ENCODE peak calls at places on chromosomes 7 and 10, in nine cellular contexts. One of them, this sample, is unnamed.

GRCh38 chr7:131723926-131724325 is 167.5 kb upstream of the PODXL start:
- DNase-seq in T1000: no peak
- DNase-seq in fibroblast of the aortic adventitia: no peak
- DNase-seq in renal cortical epithelial cell: peak
- DNase-seq in activated effector memory CD4-positive, alpha-beta T cell treated with anti-CD3 and anti-CD28 coated beads, Interleukin-2, amount 50 U/mL, for 16 hours: no peak
- DNase-seq in naive thymus-derived CD8-positive, alpha-beta T cell: no peak
- DNase-seq in ureter: no peak
- DNase-seq in stimulated activated CD8-positive, alpha-beta memory T cell treated with anti-CD3 and anti-CD28 coated beads, Interleukin-4, amount 100 ng/mL, for 24 hours: no peak
- DNase-seq in fibroblast of mammary gland: peak
- DNase-seq in this sample: no peak

GRCh38 chr10:92239600-92240288 is 51.1 kb downstream of the CPEB3 start:
- DNase-seq in T1000: peak
- DNase-seq in fibroblast of the aortic adventitia: peak
- DNase-seq in renal cortical epithelial cell: no peak
- DNase-seq in activated effector memory CD4-positive, alpha-beta T cell treated with anti-CD3 and anti-CD28 coated beads, Interleukin-2, amount 50 U/mL, for 16 hours: peak
- DNase-seq in naive thymus-derived CD8-positive, alpha-beta T cell: peak
- DNase-seq in ureter: peak
- DNase-seq in stimulated activated CD8-positive, alpha-beta memory T cell treated with anti-CD3 and anti-CD28 coated beads, Interleukin-4, amount 100 ng/mL, for 24 hours: peak
- DNase-seq in fibroblast of mammary gland: no peak
- DNase-seq in this sample: no peak

GRCh38 chr10:96271017-96271815 is at the start of gene BLNK:
- DNase-seq in T1000: no peak
- DNase-seq in fibroblast of the aortic adventitia: peak
- DNase-seq in renal cortical epithelial cell: peak
- DNase-seq in activated effector memory CD4-positive, alpha-beta T cell treated with anti-CD3 and anti-CD28 coated beads, Interleukin-2, amount 50 U/mL, for 16 hours: no peak
- DNase-seq in naive thymus-derived CD8-positive, alpha-beta T cell: no peak
- DNase-seq in ureter: peak
- DNase-seq in stimulated activated CD8-positive, alpha-beta memory T cell treated with anti-CD3 and anti-CD28 coated beads, Interleukin-4, amount 100 ng/mL, for 24 hours: no peak
- DNase-seq in fibroblast of mammary gland: peak
- DNase-seq in this sample: peak

GRCh38 chr7:494261-494687 is 25.4 kb downstream of the PDGFA start:
- DNase-seq in T1000: no peak
- DNase-seq in fibroblast of the aortic adventitia: no peak
- DNase-seq in renal cortical epithelial cell: no peak
- DNase-seq in activated effector memory CD4-positive, alpha-beta T cell treated with anti-CD3 and anti-CD28 coated beads, Interleukin-2, amount 50 U/mL, for 16 hours: no peak
- DNase-seq in naive thymus-derived CD8-positive, alpha-beta T cell: no peak
- DNase-seq in ureter: no peak
- DNase-seq in stimulated activated CD8-positive, alpha-beta memory T cell treated with anti-CD3 and anti-CD28 coated beads, Interleukin-4, amount 100 ng/mL, for 24 hours: no peak
- DNase-seq in fibroblast of mammary gland: no peak
- DNase-seq in this sample: no peak

GRCh38 chr7:78924581-78924980 is 528.9 kb downstream of the MAGI2 start:
- DNase-seq in T1000: no peak
- DNase-seq in fibroblast of the aortic adventitia: peak
- DNase-seq in renal cortical epithelial cell: peak
- DNase-seq in activated effector memory CD4-positive, alpha-beta T cell treated with anti-CD3 and anti-CD28 coated beads, Interleukin-2, amount 50 U/mL, for 16 hours: no peak
- DNase-seq in naive thymus-derived CD8-positive, alpha-beta T cell: no peak
- DNase-seq in ureter: no peak
- DNase-seq in stimulated activated CD8-positive, alpha-beta memory T cell treated with anti-CD3 and anti-CD28 coated beads, Interleukin-4, amount 100 ng/mL, for 24 hours: no peak
- DNase-seq in fibroblast of mammary gland: peak
- DNase-seq in this sample: peak

GRCh38 chr7:29230871-29231345 is 36.3 kb downstream of the CHN2 start:
- DNase-seq in T1000: no peak
- DNase-seq in fibroblast of the aortic adventitia: no peak
- DNase-seq in renal cortical epithelial cell: no peak
- DNase-seq in activated effector memory CD4-positive, alpha-beta T cell treated with anti-CD3 and anti-CD28 coated beads, Interleukin-2, amount 50 U/mL, for 16 hours: no peak
- DNase-seq in naive thymus-derived CD8-positive, alpha-beta T cell: no peak
- DNase-seq in ureter: no peak
- DNase-seq in stimulated activated CD8-positive, alpha-beta memory T cell treated with anti-CD3 and anti-CD28 coated beads, Interleukin-4, amount 100 ng/mL, for 24 hours: no peak
- DNase-seq in fibroblast of mammary gland: no peak
- DNase-seq in this sample: no peak

GRCh38 chr7:39238209-39238869 is 260.6 kb downstream of the POU6F2 start:
- DNase-seq in T1000: no peak
- DNase-seq in fibroblast of the aortic adventitia: no peak
- DNase-seq in renal cortical epithelial cell: no peak
- DNase-seq in activated effector memory CD4-positive, alpha-beta T cell treated with anti-CD3 and anti-CD28 coated beads, Interleukin-2, amount 50 U/mL, for 16 hours: no peak
- DNase-seq in naive thymus-derived CD8-positive, alpha-beta T cell: no peak
- DNase-seq in ureter: no peak
- DNase-seq in stimulated activated CD8-positive, alpha-beta memory T cell treated with anti-CD3 and anti-CD28 coated beads, Interleukin-4, amount 100 ng/mL, for 24 hours: no peak
- DNase-seq in fibroblast of mammary gland: no peak
- DNase-seq in this sample: no peak

GRCh38 chr10:21336476-21337170 is 188.9 kb downstream of the SKIDA1 start:
- DNase-seq in T1000: peak
- DNase-seq in fibroblast of the aortic adventitia: peak
- DNase-seq in renal cortical epithelial cell: peak
- DNase-seq in activated effector memory CD4-positive, alpha-beta T cell treated with anti-CD3 and anti-CD28 coated beads, Interleukin-2, amount 50 U/mL, for 16 hours: no peak
- DNase-seq in naive thymus-derived CD8-positive, alpha-beta T cell: no peak
- DNase-seq in ureter: peak
- DNase-seq in stimulated activated CD8-positive, alpha-beta memory T cell treated with anti-CD3 and anti-CD28 coated beads, Interleukin-4, amount 100 ng/mL, for 24 hours: no peak
- DNase-seq in fibroblast of mammary gland: peak
- DNase-seq in this sample: peak

GRCh38 chr10:117004238-117004626 is 755 bp downstream of the SHTN1 start:
- DNase-seq in T1000: no peak
- DNase-seq in fibroblast of the aortic adventitia: no peak
- DNase-seq in renal cortical epithelial cell: peak
- DNase-seq in activated effector memory CD4-positive, alpha-beta T cell treated with anti-CD3 and anti-CD28 coated beads, Interleukin-2, amount 50 U/mL, for 16 hours: no peak
- DNase-seq in naive thymus-derived CD8-positive, alpha-beta T cell: no peak
- DNase-seq in ureter: no peak
- DNase-seq in stimulated activated CD8-positive, alpha-beta memory T cell treated with anti-CD3 and anti-CD28 coated beads, Interleukin-4, amount 100 ng/mL, for 24 hours: no peak
- DNase-seq in fibroblast of mammary gland: peak
- DNase-seq in this sample: peak

GRCh38 chr10:3811331-3811870 is 26.4 kb upstream of the KLF6 start:
- DNase-seq in T1000: no peak
- DNase-seq in fibroblast of the aortic adventitia: peak
- DNase-seq in renal cortical epithelial cell: peak
- DNase-seq in activated effector memory CD4-positive, alpha-beta T cell treated with anti-CD3 and anti-CD28 coated beads, Interleukin-2, amount 50 U/mL, for 16 hours: peak
- DNase-seq in naive thymus-derived CD8-positive, alpha-beta T cell: no peak
- DNase-seq in ureter: no peak
- DNase-seq in stimulated activated CD8-positive, alpha-beta memory T cell treated with anti-CD3 and anti-CD28 coated beads, Interleukin-4, amount 100 ng/mL, for 24 hours: no peak
- DNase-seq in fibroblast of mammary gland: peak
- DNase-seq in this sample: peak

GRCh38 chr10:34994565-34995142 is 95.5 kb downstream of the CUL2 start:
- DNase-seq in T1000: peak
- DNase-seq in fibroblast of the aortic adventitia: peak
- DNase-seq in renal cortical epithelial cell: peak
- DNase-seq in activated effector memory CD4-positive, alpha-beta T cell treated with anti-CD3 and anti-CD28 coated beads, Interleukin-2, amount 50 U/mL, for 16 hours: peak
- DNase-seq in naive thymus-derived CD8-positive, alpha-beta T cell: no peak
- DNase-seq in ureter: peak
- DNase-seq in stimulated activated CD8-positive, alpha-beta memory T cell treated with anti-CD3 and anti-CD28 coated beads, Interleukin-4, amount 100 ng/mL, for 24 hours: peak
- DNase-seq in fibroblast of mammary gland: peak
- DNase-seq in this sample: peak

GRCh38 chr10:49394933-49395740 is 752 bp downstream of the DRGX start:
- DNase-seq in T1000: no peak
- DNase-seq in fibroblast of the aortic adventitia: no peak
- DNase-seq in renal cortical epithelial cell: no peak
- DNase-seq in activated effector memory CD4-positive, alpha-beta T cell treated with anti-CD3 and anti-CD28 coated beads, Interleukin-2, amount 50 U/mL, for 16 hours: no peak
- DNase-seq in naive thymus-derived CD8-positive, alpha-beta T cell: no peak
- DNase-seq in ureter: no peak
- DNase-seq in stimulated activated CD8-positive, alpha-beta memory T cell treated with anti-CD3 and anti-CD28 coated beads, Interleukin-4, amount 100 ng/mL, for 24 hours: no peak
- DNase-seq in fibroblast of mammary gland: no peak
- DNase-seq in this sample: no peak

GRCh38 chr10:36494386-36494785 is 631.0 kb upstream of the ANKRD30A start:
- DNase-seq in T1000: no peak
- DNase-seq in fibroblast of the aortic adventitia: peak
- DNase-seq in renal cortical epithelial cell: peak
- DNase-seq in activated effector memory CD4-positive, alpha-beta T cell treated with anti-CD3 and anti-CD28 coated beads, Interleukin-2, amount 50 U/mL, for 16 hours: no peak
- DNase-seq in naive thymus-derived CD8-positive, alpha-beta T cell: no peak
- DNase-seq in ureter: no peak
- DNase-seq in stimulated activated CD8-positive, alpha-beta memory T cell treated with anti-CD3 and anti-CD28 coated beads, Interleukin-4, amount 100 ng/mL, for 24 hours: no peak
- DNase-seq in fibroblast of mammary gland: peak
- DNase-seq in this sample: peak

GRCh38 chr10:12868229-12868628 is 133.3 kb downstream of the CCDC3 start:
- DNase-seq in T1000: no peak
- DNase-seq in fibroblast of the aortic adventitia: no peak
- DNase-seq in renal cortical epithelial cell: no peak
- DNase-seq in activated effector memory CD4-positive, alpha-beta T cell treated with anti-CD3 and anti-CD28 coated beads, Interleukin-2, amount 50 U/mL, for 16 hours: no peak
- DNase-seq in naive thymus-derived CD8-positive, alpha-beta T cell: no peak
- DNase-seq in ureter: no peak
- DNase-seq in stimulated activated CD8-positive, alpha-beta memory T cell treated with anti-CD3 and anti-CD28 coated beads, Interleukin-4, amount 100 ng/mL, for 24 hours: no peak
- DNase-seq in fibroblast of mammary gland: no peak
- DNase-seq in this sample: no peak

GRCh38 chr10:22534849-22535604 is 179.4 kb downstream of the PIP4K2A start:
- DNase-seq in T1000: no peak
- DNase-seq in fibroblast of the aortic adventitia: peak
- DNase-seq in renal cortical epithelial cell: no peak
- DNase-seq in activated effector memory CD4-positive, alpha-beta T cell treated with anti-CD3 and anti-CD28 coated beads, Interleukin-2, amount 50 U/mL, for 16 hours: no peak
- DNase-seq in naive thymus-derived CD8-positive, alpha-beta T cell: no peak
- DNase-seq in ureter: no peak
- DNase-seq in stimulated activated CD8-positive, alpha-beta memory T cell treated with anti-CD3 and anti-CD28 coated beads, Interleukin-4, amount 100 ng/mL, for 24 hours: no peak
- DNase-seq in fibroblast of mammary gland: peak
- DNase-seq in this sample: peak

GRCh38 chr7:151740180-151740845 is 136.6 kb downstream of the PRKAG2 start:
- DNase-seq in T1000: no peak
- DNase-seq in fibroblast of the aortic adventitia: no peak
- DNase-seq in renal cortical epithelial cell: no peak
- DNase-seq in activated effector memory CD4-positive, alpha-beta T cell treated with anti-CD3 and anti-CD28 coated beads, Interleukin-2, amount 50 U/mL, for 16 hours: no peak
- DNase-seq in naive thymus-derived CD8-positive, alpha-beta T cell: no peak
- DNase-seq in ureter: no peak
- DNase-seq in stimulated activated CD8-positive, alpha-beta memory T cell treated with anti-CD3 and anti-CD28 coated beads, Interleukin-4, amount 100 ng/mL, for 24 hours: no peak
- DNase-seq in fibroblast of mammary gland: no peak
- DNase-seq in this sample: no peak

GRCh38 chr10:102796407-102797176 is 40.6 kb downstream of the CYP17A1 start:
- DNase-seq in T1000: no peak
- DNase-seq in fibroblast of the aortic adventitia: peak
- DNase-seq in renal cortical epithelial cell: peak
- DNase-seq in activated effector memory CD4-positive, alpha-beta T cell treated with anti-CD3 and anti-CD28 coated beads, Interleukin-2, amount 50 U/mL, for 16 hours: peak
- DNase-seq in naive thymus-derived CD8-positive, alpha-beta T cell: no peak
- DNase-seq in ureter: peak
- DNase-seq in stimulated activated CD8-positive, alpha-beta memory T cell treated with anti-CD3 and anti-CD28 coated beads, Interleukin-4, amount 100 ng/mL, for 24 hours: peak
- DNase-seq in fibroblast of mammary gland: no peak
- DNase-seq in this sample: no peak

GRCh38 chr7:2982831-2983230 is 60.8 kb downstream of the CARD11 start:
- DNase-seq in T1000: no peak
- DNase-seq in fibroblast of the aortic adventitia: no peak
- DNase-seq in renal cortical epithelial cell: no peak
- DNase-seq in activated effector memory CD4-positive, alpha-beta T cell treated with anti-CD3 and anti-CD28 coated beads, Interleukin-2, amount 50 U/mL, for 16 hours: peak
- DNase-seq in naive thymus-derived CD8-positive, alpha-beta T cell: peak
- DNase-seq in ureter: no peak
- DNase-seq in stimulated activated CD8-positive, alpha-beta memory T cell treated with anti-CD3 and anti-CD28 coated beads, Interleukin-4, amount 100 ng/mL, for 24 hours: peak
- DNase-seq in fibroblast of mammary gland: no peak
- DNase-seq in this sample: no peak

GRCh38 chr10:60430017-60430416 is 40.3 kb upstream of the ANK3 start:
- DNase-seq in T1000: peak
- DNase-seq in fibroblast of the aortic adventitia: peak
- DNase-seq in renal cortical epithelial cell: peak
- DNase-seq in activated effector memory CD4-positive, alpha-beta T cell treated with anti-CD3 and anti-CD28 coated beads, Interleukin-2, amount 50 U/mL, for 16 hours: no peak
- DNase-seq in naive thymus-derived CD8-positive, alpha-beta T cell: no peak
- DNase-seq in ureter: no peak
- DNase-seq in stimulated activated CD8-positive, alpha-beta memory T cell treated with anti-CD3 and anti-CD28 coated beads, Interleukin-4, amount 100 ng/mL, for 24 hours: no peak
- DNase-seq in fibroblast of mammary gland: peak
- DNase-seq in this sample: peak

GRCh38 chr7:11557627-11558026 is 274.4 kb downstream of the THSD7A start:
- DNase-seq in T1000: no peak
- DNase-seq in fibroblast of the aortic adventitia: no peak
- DNase-seq in renal cortical epithelial cell: peak
- DNase-seq in activated effector memory CD4-positive, alpha-beta T cell treated with anti-CD3 and anti-CD28 coated beads, Interleukin-2, amount 50 U/mL, for 16 hours: no peak
- DNase-seq in naive thymus-derived CD8-positive, alpha-beta T cell: no peak
- DNase-seq in ureter: no peak
- DNase-seq in stimulated activated CD8-positive, alpha-beta memory T cell treated with anti-CD3 and anti-CD28 coated beads, Interleukin-4, amount 100 ng/mL, for 24 hours: no peak
- DNase-seq in fibroblast of mammary gland: peak
- DNase-seq in this sample: peak

GRCh38 chr7:34928052-34928451 is 109.2 kb downstream of the DPY19L1 start:
- DNase-seq in T1000: no peak
- DNase-seq in fibroblast of the aortic adventitia: no peak
- DNase-seq in renal cortical epithelial cell: peak
- DNase-seq in activated effector memory CD4-positive, alpha-beta T cell treated with anti-CD3 and anti-CD28 coated beads, Interleukin-2, amount 50 U/mL, for 16 hours: peak
- DNase-seq in naive thymus-derived CD8-positive, alpha-beta T cell: peak
- DNase-seq in ureter: no peak
- DNase-seq in stimulated activated CD8-positive, alpha-beta memory T cell treated with anti-CD3 and anti-CD28 coated beads, Interleukin-4, amount 100 ng/mL, for 24 hours: peak
- DNase-seq in fibroblast of mammary gland: peak
- DNase-seq in this sample: peak

GRCh38 chr7:64045301-64046040 is at the start of gene ZNF727:
- DNase-seq in T1000: peak
- DNase-seq in fibroblast of the aortic adventitia: no peak
- DNase-seq in renal cortical epithelial cell: no peak
- DNase-seq in activated effector memory CD4-positive, alpha-beta T cell treated with anti-CD3 and anti-CD28 coated beads, Interleukin-2, amount 50 U/mL, for 16 hours: peak
- DNase-seq in naive thymus-derived CD8-positive, alpha-beta T cell: no peak
- DNase-seq in ureter: peak
- DNase-seq in stimulated activated CD8-positive, alpha-beta memory T cell treated with anti-CD3 and anti-CD28 coated beads, Interleukin-4, amount 100 ng/mL, for 24 hours: peak
- DNase-seq in fibroblast of mammary gland: peak
- DNase-seq in this sample: peak

GRCh38 chr10:48522011-48522765 is 82.7 kb downstream of the ARHGAP22 start:
- DNase-seq in T1000: no peak
- DNase-seq in fibroblast of the aortic adventitia: peak
- DNase-seq in renal cortical epithelial cell: no peak
- DNase-seq in activated effector memory CD4-positive, alpha-beta T cell treated with anti-CD3 and anti-CD28 coated beads, Interleukin-2, amount 50 U/mL, for 16 hours: no peak
- DNase-seq in naive thymus-derived CD8-positive, alpha-beta T cell: no peak
- DNase-seq in ureter: no peak
- DNase-seq in stimulated activated CD8-positive, alpha-beta memory T cell treated with anti-CD3 and anti-CD28 coated beads, Interleukin-4, amount 100 ng/mL, for 24 hours: no peak
- DNase-seq in fibroblast of mammary gland: no peak
- DNase-seq in this sample: no peak

GRCh38 chr7:28732037-28732869 is 225.9 kb downstream of the TRIL start:
- DNase-seq in T1000: no peak
- DNase-seq in fibroblast of the aortic adventitia: peak
- DNase-seq in renal cortical epithelial cell: peak
- DNase-seq in activated effector memory CD4-positive, alpha-beta T cell treated with anti-CD3 and anti-CD28 coated beads, Interleukin-2, amount 50 U/mL, for 16 hours: no peak
- DNase-seq in naive thymus-derived CD8-positive, alpha-beta T cell: no peak
- DNase-seq in ureter: no peak
- DNase-seq in stimulated activated CD8-positive, alpha-beta memory T cell treated with anti-CD3 and anti-CD28 coated beads, Interleukin-4, amount 100 ng/mL, for 24 hours: no peak
- DNase-seq in fibroblast of mammary gland: peak
- DNase-seq in this sample: peak

GRCh38 chr7:138979988-138980574 is 1.1 kb downstream of the KIAA1549 start:
- DNase-seq in T1000: no peak
- DNase-seq in fibroblast of the aortic adventitia: peak
- DNase-seq in renal cortical epithelial cell: no peak
- DNase-seq in activated effector memory CD4-positive, alpha-beta T cell treated with anti-CD3 and anti-CD28 coated beads, Interleukin-2, amount 50 U/mL, for 16 hours: no peak
- DNase-seq in naive thymus-derived CD8-positive, alpha-beta T cell: no peak
- DNase-seq in ureter: no peak
- DNase-seq in stimulated activated CD8-positive, alpha-beta memory T cell treated with anti-CD3 and anti-CD28 coated beads, Interleukin-4, amount 100 ng/mL, for 24 hours: no peak
- DNase-seq in fibroblast of mammary gland: no peak
- DNase-seq in this sample: peak

GRCh38 chr7:71015260-71015900 is 116.6 kb upstream of the GALNT17 start:
- DNase-seq in T1000: no peak
- DNase-seq in fibroblast of the aortic adventitia: no peak
- DNase-seq in renal cortical epithelial cell: no peak
- DNase-seq in activated effector memory CD4-positive, alpha-beta T cell treated with anti-CD3 and anti-CD28 coated beads, Interleukin-2, amount 50 U/mL, for 16 hours: no peak
- DNase-seq in naive thymus-derived CD8-positive, alpha-beta T cell: no peak
- DNase-seq in ureter: no peak
- DNase-seq in stimulated activated CD8-positive, alpha-beta memory T cell treated with anti-CD3 and anti-CD28 coated beads, Interleukin-4, amount 100 ng/mL, for 24 hours: no peak
- DNase-seq in fibroblast of mammary gland: no peak
- DNase-seq in this sample: no peak

GRCh38 chr7:37666026-37666780 is 17.4 kb upstream of the GPR141 start:
- DNase-seq in T1000: no peak
- DNase-seq in fibroblast of the aortic adventitia: no peak
- DNase-seq in renal cortical epithelial cell: peak
- DNase-seq in activated effector memory CD4-positive, alpha-beta T cell treated with anti-CD3 and anti-CD28 coated beads, Interleukin-2, amount 50 U/mL, for 16 hours: no peak
- DNase-seq in naive thymus-derived CD8-positive, alpha-beta T cell: no peak
- DNase-seq in ureter: no peak
- DNase-seq in stimulated activated CD8-positive, alpha-beta memory T cell treated with anti-CD3 and anti-CD28 coated beads, Interleukin-4, amount 100 ng/mL, for 24 hours: no peak
- DNase-seq in fibroblast of mammary gland: no peak
- DNase-seq in this sample: peak

This sample was measured in bronchial epithelial cell.